ENCODE peak calls at places on chromosomes 11 and 22, in four cellular contexts. S is uterus, Z is epithelial cell of esophagus, O is AG10803. W is an unnamed sample.

GRCh38 chr22:24693359-24693758 is 81.2 kb downstream of the PIWIL3 start:
- DNase-seq in S (no peak), Z (no peak), O (no peak), W (no peak)

GRCh38 chr11:45335434-45335833 is 49.3 kb upstream of the SYT13 start:
- DNase-seq in S (no peak), Z (no peak), O (no peak), W (no peak)

GRCh38 chr22:44091021-44091721 is 67.1 kb downstream of the PARVB start:
- DNase-seq in S (no peak), Z (peak), O (no peak), W (no peak)

GRCh38 chr22:48086246-48086645 is 1323.8 kb downstream of the TBC1D22A start:
- DNase-seq in S (no peak), Z (no peak), O (no peak), W (no peak)

GRCh38 chr11:111098091-111098490 is 147.4 kb upstream of the POU2AF2 start:
- DNase-seq in S (no peak), Z (no peak), O (no peak), W (no peak)

GRCh38 chr11:123942413-123942812 is 1.2 kb downstream of the OR6T1 start:
- DNase-seq in S (no peak), Z (no peak), O (no peak), W (no peak)

GRCh38 chr22:25702046-25702445 is 39.9 kb upstream of the MYO18B start:
- DNase-seq in S (no peak), Z (peak), O (peak), W (no peak)

GRCh38 chr11:119536801-119537200 is 113.8 kb upstream of the THY1 start:
- DNase-seq in S (no peak), Z (no peak), O (no peak), W (no peak)

GRCh38 chr11:12200359-12201015 is 90.1 kb downstream of the MICAL2 start:
- DNase-seq in S (peak), Z (peak), O (peak), W (no peak)

GRCh38 chr22:24433868-24434471 is 6.6 kb downstream of the ADORA2A start:
- DNase-seq in S (no peak), Z (peak), O (peak), W (no peak)

GRCh38 chr11:66956689-66957290 is 1.4 kb downstream of the PC start:
- DNase-seq in S (no peak), Z (peak), O (peak), W (no peak)

GRCh38 chr11:76885390-76886097 is 24.8 kb downstream of the ACER3 start:
- DNase-seq in S (no peak), Z (peak), O (peak), W (peak)

GRCh38 chr11:126281666-126282175 is 1.2 kb upstream of the TIRAP start:
- DNase-seq in S (no peak), Z (no peak), O (no peak), W (no peak)

GRCh38 chr11:126282742-126283591 is at the start of gene TIRAP:
- DNase-seq in S (peak), Z (peak), O (peak), W (peak)

GRCh38 chr11:126280595-126280994 is 2.3 kb upstream of the TIRAP start:
- DNase-seq in S (no peak), Z (no peak), O (no peak), W (no peak)

GRCh38 chr11:126281245-126281644 is 1.6 kb upstream of the TIRAP start:
- DNase-seq in S (no peak), Z (no peak), O (no peak), W (no peak)

DNA sequence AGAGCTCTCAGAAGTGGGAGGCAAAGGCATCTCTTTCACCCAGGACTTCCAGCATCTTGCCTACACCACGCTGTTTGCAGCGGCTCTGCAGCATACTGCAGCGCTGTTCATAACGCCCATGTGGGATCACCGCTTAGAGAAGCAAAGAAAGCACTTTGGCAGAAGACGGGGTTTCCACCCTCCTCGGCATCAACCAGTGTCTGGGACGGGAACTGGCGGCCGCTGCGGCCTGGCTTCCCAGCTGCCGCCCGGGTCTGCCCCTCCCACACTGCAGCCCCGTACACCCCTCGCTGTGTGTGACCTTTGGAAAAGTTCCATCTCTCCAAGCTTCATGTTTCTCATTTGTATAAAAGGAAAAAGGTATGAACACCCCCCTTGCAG is 542 bp upstream of the TIRAP start:
- DNase-seq in S (peak), Z (peak), O (peak), W (peak)
- TF ChIP-seq CTCF in S (no peak), Z (no peak), O (no peak), W (no peak)

DNA sequence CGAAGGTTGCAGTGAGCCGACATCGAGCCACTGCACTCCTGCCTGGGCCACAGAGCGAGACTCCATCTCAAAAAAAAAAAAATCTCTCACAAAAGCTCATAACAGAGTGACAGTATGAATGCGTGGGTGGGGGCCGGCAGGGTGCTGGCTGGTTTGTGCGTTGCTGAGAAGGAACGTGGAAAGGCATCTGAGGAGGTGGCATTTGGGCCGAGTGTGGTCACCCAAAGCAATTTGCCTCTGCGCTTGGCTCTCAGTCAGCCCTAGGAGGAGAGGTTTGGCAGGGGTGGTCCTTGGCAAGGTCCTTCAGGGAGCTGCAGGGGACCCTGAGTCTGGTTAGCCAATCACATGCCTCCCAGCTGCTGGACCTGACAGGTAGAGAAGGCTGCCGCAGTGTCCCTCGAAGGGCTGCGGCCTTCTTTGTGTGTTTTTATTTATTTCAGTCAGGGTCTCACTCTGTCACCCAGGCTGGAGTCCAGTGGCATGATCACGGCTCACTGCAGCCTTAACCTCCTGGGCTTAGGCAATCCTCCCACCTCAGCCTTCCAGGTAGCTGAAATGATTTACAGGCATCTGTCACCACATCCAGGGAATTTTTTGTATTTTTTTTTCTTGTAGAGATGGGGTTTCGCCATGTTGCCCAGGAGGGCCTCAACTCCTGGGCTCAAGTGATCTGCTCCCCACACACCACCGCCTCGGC is 23.5 kb upstream of the OSBPL5 start:
- DNase-seq in S (no peak), Z (no peak), O (no peak), W (no peak)
- TF ChIP-seq CTCF in S (no peak), Z (no peak), O (no peak), W (no peak)

GRCh38 chr11:15216678-15217077 is 102.0 kb downstream of the INSC start:
- DNase-seq in S (no peak), Z (peak), O (no peak), W (no peak)

GRCh38 chr11:15208570-15209222 is 94.0 kb downstream of the INSC start:
- DNase-seq in S (peak), Z (peak), O (peak), W (peak)

GRCh38 chr11:15212876-15213275 is 98.2 kb downstream of the INSC start:
- DNase-seq in S (no peak), Z (peak), O (no peak), W (no peak)

GRCh38 chr11:15213471-15214231 is 98.9 kb downstream of the INSC start:
- DNase-seq in S (no peak), Z (peak), O (no peak), W (no peak)
- TF ChIP-seq CTCF in S (no peak), Z (no peak), O (no peak), W (no peak)

GRCh38 chr22:49723478-49724029 is 104.1 kb downstream of the BRD1 start:
- DNase-seq in S (no peak), Z (no peak), O (no peak), W (no peak)

GRCh38 chr22:49724893-49725489 is 102.7 kb downstream of the BRD1 start:
- DNase-seq in S (peak), Z (peak), O (peak), W (peak)

GRCh38 chr22:49725516-49725915 is 102.2 kb downstream of the BRD1 start:
- DNase-seq in S (no peak), Z (no peak), O (no peak), W (no peak)

GRCh38 chr22:49726022-49726681 is 101.5 kb downstream of the BRD1 start:
- DNase-seq in S (no peak), Z (no peak), O (no peak), W (no peak)

GRCh38 chr22:49724030-49724892 is 103.4 kb downstream of the BRD1 start:
- DNase-seq in S (no peak), Z (no peak), O (no peak), W (no peak)
- TF ChIP-seq CTCF in S (no peak), Z (no peak), O (no peak), W (no peak)

GRCh38 chr11:120632579-120632978 is 121.0 kb downstream of the GRIK4 start:
- DNase-seq in S (no peak), Z (no peak), O (no peak), W (no peak)
- TF ChIP-seq CTCF in S (no peak), Z (no peak), O (peak), W (no peak)

W was measured in heart right ventricle.